ENCODE peak calls at places on chromosome 9, in nine cellular contexts. C is GM12865, T is cardiac fibroblast, Z is testis, O is fibroblast of lung, D is BJ, B is lower lobe of right lung, X is cardiac muscle cell, Q is fibroblast of the aortic adventitia. R is an unnamed sample.

GRCh38 chr9:98727428-98727827 is 18.7 kb upstream of the GABBR2 start:
- DNase-seq in C (no peak), T (no peak), Z (no peak), O (no peak), D (no peak), B (no peak), X (no peak), Q (no peak), R (no peak)

GRCh38 chr9:16030513-16031185 is 477.8 kb downstream of the CCDC171 start:
- DNase-seq in C (peak; percentile 77), T (peak; percentile 75), Z (no peak), O (peak; percentile 88), D (peak; percentile 77), B (no peak), X (no peak), Q (peak; percentile 66), R (peak; percentile 72)

GRCh38 chr9:89419978-89420394 is 77.9 kb downstream of the SEMA4D start:
- DNase-seq in C (peak; percentile 68), T (no peak), Z (no peak), O (no peak), D (no peak), B (no peak), X (no peak), Q (no peak), R (no peak)

GRCh38 chr9:121802753-121803152 is 151.3 kb downstream of the DAB2IP start:
- DNase-seq in C (no peak), T (no peak), Z (no peak), O (no peak), D (no peak), B (no peak), X (no peak), Q (no peak), R (no peak)

GRCh38 chr9:117414906-117415583 is at the start of gene ASTN2:
- DNase-seq in C (no peak), T (peak; percentile 2), Z (peak; percentile 57), O (no peak), D (no peak), B (no peak), X (peak; percentile 33), Q (no peak), R (no peak)

GRCh38 chr9:81759680-81760215 is 70.4 kb upstream of the TLE1 start:
- DNase-seq in C (no peak), T (peak; percentile 81), Z (no peak), O (peak; percentile 90), D (peak; percentile 41), B (no peak), X (no peak), Q (peak; percentile 89), R (peak; percentile 78)

GRCh38 chr9:75186767-75187380 is 98.6 kb downstream of the OSTF1 start:
- DNase-seq in C (peak; percentile 17), T (peak; percentile 41), Z (no peak), O (peak; percentile 39), D (no peak), B (no peak), X (no peak), Q (peak; percentile 51), R (peak; percentile 31)

GRCh38 chr9:6922680-6923079 is 164.9 kb downstream of the KDM4C start:
- DNase-seq in C (no peak), T (no peak), Z (no peak), O (no peak), D (no peak), B (no peak), X (no peak), Q (no peak), R (no peak)

GRCh38 chr9:121661328-121661727 is 9.9 kb downstream of the DAB2IP start:
- DNase-seq in C (no peak), T (no peak), Z (no peak), O (no peak), D (no peak), B (no peak), X (no peak), Q (no peak), R (no peak)

GRCh38 chr9:89916001-89916635 is 311.3 kb downstream of the GADD45G start:
- DNase-seq in C (no peak), T (no peak), Z (no peak), O (no peak), D (no peak), B (no peak), X (no peak), Q (no peak), R (no peak)

GRCh38 chr9:125440411-125440810 is 178.8 kb downstream of the GAPVD1 start:
- DNase-seq in C (no peak), T (no peak), Z (no peak), O (no peak), D (no peak), B (no peak), X (no peak), Q (no peak), R (no peak)

GRCh38 chr9:6667633-6668280 is 22.2 kb upstream of the GLDC start:
- DNase-seq in C (peak; percentile 56), T (peak; percentile 50), Z (no peak), O (peak; percentile 54), D (no peak), B (no peak), X (peak; percentile 44), Q (peak; percentile 57), R (peak; percentile 39)

GRCh38 chr9:125960631-125961030 is 213.5 kb downstream of the PBX3 start:
- DNase-seq in C (no peak), T (no peak), Z (no peak), O (no peak), D (no peak), B (no peak), X (no peak), Q (no peak), R (no peak)

GRCh38 chr9:121738391-121738790 is 87.0 kb downstream of the DAB2IP start:
- DNase-seq in C (no peak), T (no peak), Z (no peak), O (no peak), D (no peak), B (no peak), X (no peak), Q (no peak), R (no peak)

GRCh38 chr9:107043886-107044285 is 180.9 kb downstream of the ZNF462 start:
- DNase-seq in C (no peak), T (peak; percentile 17), Z (no peak), O (no peak), D (no peak), B (no peak), X (peak; percentile 27), Q (peak; percentile 3), R (no peak)
- TF ChIP-seq CTCF in C (no peak), T (no peak), Z (no peak), O (no peak), D (no peak), B (no peak), X (no peak), Q (no peak), R (peak; percentile 13)

GRCh38 chr9:136806067-136806466 is 1.7 kb upstream of the RABL6 start:
- DNase-seq in C (no peak), T (no peak), Z (no peak), O (no peak), D (no peak), B (no peak), X (no peak), Q (no peak), R (no peak)
- H3K4me3 ChIP-seq in C (no peak overlapping the region), T (no peak overlapping the region), Z (no peak overlapping the region), O (no peak overlapping the region), D (no peak overlapping the region), B (no peak overlapping the region), X (no peak overlapping the region), Q (no peak overlapping the region), R (no peak overlapping the region)

GRCh38 chr9:12195456-12195855 is 497.7 kb upstream of the TYRP1 start:
- DNase-seq in C (no peak), T (no peak), Z (no peak), O (no peak), D (no peak), B (no peak), X (no peak), Q (no peak), R (no peak)
- TF ChIP-seq CTCF in C (no peak), T (no peak), Z (no peak), O (no peak), D (no peak), B (no peak), X (no peak), Q (no peak), R (no peak)

DNA sequence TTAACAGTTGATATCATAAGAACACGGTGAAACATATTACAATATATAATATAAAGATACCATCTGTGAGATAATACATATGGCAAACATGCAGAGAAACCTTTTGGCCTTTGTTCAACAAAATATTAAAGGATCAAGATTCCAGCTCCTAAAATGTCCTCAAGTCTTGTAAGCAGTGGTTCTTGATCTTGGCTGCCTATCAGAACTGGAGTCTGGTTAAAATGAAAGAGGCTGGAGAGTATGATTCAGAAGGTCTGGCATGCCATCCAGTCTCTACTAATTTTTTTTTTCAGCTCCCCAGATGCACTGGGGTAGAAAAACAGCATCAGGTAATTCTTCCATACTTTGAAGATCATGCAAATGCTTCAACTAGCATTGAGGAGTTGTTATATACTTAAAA is 83.2 kb downstream of the TNC start:
- DNase-seq in C (no peak), T (peak; percentile 54), Z (no peak), O (peak; percentile 87), D (peak; percentile 60), B (no peak), X (no peak), Q (peak; percentile 93), R (peak; percentile 72)
- H3K4me3 ChIP-seq in C (no peak overlapping the region), T (no peak overlapping the region), Z (no peak overlapping the region), O (no peak overlapping the region), D (no peak overlapping the region), B (no peak overlapping the region), X (no peak overlapping the region), Q (no peak overlapping the region), R (no peak overlapping the region)

GRCh38 chr9:114140850-114141249 is 14.5 kb upstream of the COL27A1 start:
- DNase-seq in C (no peak), T (no peak), Z (no peak), O (no peak), D (no peak), B (no peak), X (no peak), Q (no peak), R (no peak)

GRCh38 chr9:114137831-114138230 is 17.5 kb upstream of the COL27A1 start:
- DNase-seq in C (no peak), T (no peak), Z (no peak), O (no peak), D (no peak), B (no peak), X (no peak), Q (no peak), R (no peak)

GRCh38 chr9:114140401-114140800 is 14.9 kb upstream of the COL27A1 start:
- DNase-seq in C (no peak), T (no peak), Z (no peak), O (no peak), D (no peak), B (no peak), X (no peak), Q (no peak), R (no peak)

GRCh38 chr9:114139061-114139460 is 16.3 kb upstream of the COL27A1 start:
- DNase-seq in C (no peak), T (no peak), Z (no peak), O (no peak), D (no peak), B (no peak), X (no peak), Q (no peak), R (no peak)

DNA sequence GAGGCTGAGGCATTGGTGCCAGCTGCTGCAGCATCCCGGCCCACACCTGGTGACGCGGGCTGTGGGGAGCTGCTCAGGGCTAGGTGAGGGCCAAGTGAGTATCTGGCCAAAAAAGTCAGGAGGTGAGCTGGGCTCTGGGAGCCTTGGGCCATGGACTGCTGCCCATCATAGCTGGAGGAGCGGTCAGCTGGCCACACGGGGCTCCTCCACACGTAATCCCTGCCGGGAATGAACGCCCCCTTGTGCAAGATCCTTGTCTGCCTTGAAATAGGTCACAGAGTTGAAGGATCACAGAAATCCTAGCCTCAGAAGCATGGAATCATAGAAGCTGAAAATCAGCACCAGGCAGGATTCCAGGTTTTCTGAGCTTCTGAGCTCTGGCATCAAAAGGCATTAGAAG is 16.8 kb upstream of the COL27A1 start:
- DNase-seq in C (no peak), T (peak; percentile 20), Z (no peak), O (no peak), D (no peak), B (no peak), X (no peak), Q (peak; percentile 42), R (no peak)
- TF ChIP-seq CTCF in C (no peak), T (no peak), Z (no peak), O (no peak), D (no peak), B (no peak), X (no peak), Q (no peak), R (no peak)

R was measured in epithelial cell of esophagus.